ENCODE peak calls at places on chromosomes 5 and 9, in six cellular contexts. O is transverse colon, Z is stomach, E is HepG2, H is H1, V is SK-N-SH. M is an unnamed sample.

GRCh38 chr9:5633243-5633642 is 4.3 kb downstream of the RIC1 start:
- DNase-seq in E (no peak), Z (no peak), H (no peak), V (no peak), O (no peak), M (no peak)

GRCh38 chr9:37925786-37926736 is 22.1 kb upstream of the SLC25A51 start:
- DNase-seq in V (no peak), H (no peak), O (no peak), E (no peak), Z (no peak), M (no peak)

GRCh38 chr9:38263534-38263933 is 129.0 kb upstream of the ALDH1B1 start:
- DNase-seq in O (no peak), Z (no peak), H (no peak), V (no peak), E (peak), M (no peak)

GRCh38 chr5:147458581-147458980 is 51.3 kb downstream of the DPYSL3 start:
- DNase-seq in H (no peak), Z (no peak), E (no peak), V (no peak), O (no peak), M (no peak)

GRCh38 chr5:114789773-114790402 is 379.8 kb downstream of the TRIM36 start:
- DNase-seq in V (peak), E (peak), H (no peak), O (no peak), Z (no peak), M (no peak)

GRCh38 chr9:127858041-127858512 is 3.6 kb upstream of the ENG start:
- DNase-seq in E (no peak), O (no peak), H (no peak), Z (no peak), V (peak), M (no peak)

GRCh38 chr5:179321206-179321987 is 23.9 kb downstream of the ADAMTS2 start:
- DNase-seq in H (no peak), E (no peak), Z (no peak), O (no peak), V (no peak), M (peak)

GRCh38 chr5:179769796-179770195 is 24.0 kb upstream of the LTC4S start:
- DNase-seq in H (no peak), Z (no peak), V (no peak), O (no peak), E (no peak), M (no peak)

GRCh38 chr5:133773247-133774202 is 161.2 kb upstream of the FSTL4 start:
- DNase-seq in V (no peak), H (no peak), Z (no peak), O (no peak), E (no peak), M (no peak)

GRCh38 chr5:8788246-8788645 is 757.6 kb downstream of the SEMA5A start:
- DNase-seq in V (no peak), Z (no peak), E (no peak), O (no peak), H (no peak), M (no peak)

GRCh38 chr9:111961575-111961974 is 65.0 kb downstream of the UGCG start:
- DNase-seq in H (no peak), E (no peak), V (no peak), O (no peak), Z (peak), M (no peak)

GRCh38 chr9:84493284-84493947 is 152.9 kb upstream of the SLC28A3 start:
- DNase-seq in H (peak), V (no peak), E (no peak), Z (no peak), O (no peak), M (peak)

GRCh38 chr9:100087218-100087617 is 11.6 kb downstream of the ERP44 start:
- DNase-seq in O (no peak), Z (no peak), E (no peak), H (no peak), V (no peak), M (no peak)

GRCh38 chr5:17694922-17695321 is 60.7 kb downstream of the TAF11L14 start:
- DNase-seq in V (no peak), Z (no peak), O (no peak), H (no peak), E (no peak), M (no peak)

GRCh38 chr5:10567781-10568321 is 4.0 kb downstream of the ANKRD33B start:
- DNase-seq in H (no peak), Z (no peak), O (no peak), V (no peak), E (no peak), M (peak)

GRCh38 chr9:13267743-13268142 is 11.7 kb downstream of the MPDZ start:
- DNase-seq in V (no peak), H (no peak), Z (no peak), E (no peak), O (no peak), M (no peak)

GRCh38 chr5:29114331-29114768 is 2076.0 kb upstream of the CDH9 start:
- DNase-seq in H (no peak), E (no peak), Z (no peak), O (no peak), V (no peak), M (no peak)

GRCh38 chr9:130333041-130334040 is 67.8 kb downstream of the HMCN2 start:
- DNase-seq in O (no peak), Z (no peak), H (no peak), V (peak), E (no peak), M (peak)

GRCh38 chr5:107535849-107536248 is 134.9 kb downstream of the EFNA5 start:
- DNase-seq in O (no peak), V (no peak), Z (no peak), E (no peak), H (no peak), M (no peak)

GRCh38 chr9:12056874-12057273 is 636.3 kb upstream of the TYRP1 start:
- DNase-seq in E (no peak), Z (no peak), H (no peak), O (no peak), V (no peak), M (no peak)

GRCh38 chr5:60959156-60959555 is 14.2 kb downstream of the NDUFAF2 start:
- DNase-seq in O (no peak), H (no peak), V (peak), Z (no peak), E (no peak), M (no peak)

GRCh38 chr9:113349434-113350337 is at the start of gene BSPRY:
- DNase-seq in Z (peak), V (peak), E (no peak), H (peak), O (peak), M (no peak)
- TF ChIP-seq EP300 in Z (no peak), V (no peak), E (no peak), H (no peak), O (no peak), M (no peak)

GRCh38 chr9:98318834-98319478 is 63.5 kb upstream of the TBC1D2 start:
- DNase-seq in O (no peak), V (no peak), E (no peak), Z (no peak), H (no peak), M (no peak)
- TF ChIP-seq POLR2AphosphoS5 in O (no peak), V (no peak), E (no peak), Z (no peak), H (no peak), M (no peak)

DNA sequence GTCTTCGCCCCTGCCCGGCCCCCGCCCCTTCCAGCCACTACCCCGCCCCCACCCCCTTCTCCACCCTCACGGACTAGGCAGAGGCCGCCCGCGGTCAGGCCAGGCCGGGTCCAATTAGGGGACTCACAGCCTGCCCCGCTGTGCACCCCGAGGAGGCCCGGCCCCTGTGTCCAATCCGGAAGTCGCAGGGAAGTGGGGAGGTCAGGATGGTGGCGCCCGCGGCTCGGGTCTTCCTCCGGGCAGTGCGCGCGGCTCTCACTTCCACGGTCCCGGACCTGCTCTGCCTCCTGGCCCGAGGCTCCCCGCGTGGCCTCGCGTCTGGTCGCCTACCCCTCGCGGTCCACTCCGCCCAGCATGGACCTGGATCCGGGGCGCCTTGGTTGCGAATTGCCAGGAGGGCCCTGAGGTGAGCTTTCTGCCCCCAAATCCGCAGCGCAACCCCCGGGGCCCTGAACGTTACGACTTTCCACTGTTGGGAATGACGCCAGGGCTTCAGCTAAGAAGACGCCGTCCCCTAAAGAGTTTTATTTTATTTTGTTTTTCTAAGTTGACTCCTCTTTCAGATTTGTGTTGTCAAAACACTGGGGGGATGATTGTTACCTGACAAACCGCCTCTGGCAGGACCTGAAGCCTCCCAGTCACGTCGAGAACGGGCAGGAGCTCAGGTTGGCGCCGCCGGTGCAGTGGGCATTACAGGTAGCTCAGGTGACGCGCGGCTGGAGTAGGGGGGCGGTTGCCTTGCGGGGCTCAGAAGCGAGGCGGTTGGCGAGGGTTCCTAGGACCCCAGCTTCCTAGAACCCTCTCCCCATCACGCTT is 790 bp upstream of the IRX2 start:
- DNase-seq in V (no peak), H (peak), Z (peak), E (no peak), O (no peak), M (no peak)
- H3K4me3 ChIP-seq in V (no peak), H (peak), Z (peak), E (no peak), O (peak), M (peak)

GRCh38 chr5:39076101-39076756 is 2.0 kb upstream of the RICTOR start:
- DNase-seq in O (no peak), H (no peak), E (no peak), Z (no peak), V (no peak), M (no peak)

GRCh38 chr5:39073759-39074008 is 515 bp downstream of the RICTOR start:
- DNase-seq in E (no peak), H (no peak), V (no peak), O (no peak), Z (no peak), M (peak)

GRCh38 chr5:39076757-39077475 is 2.7 kb upstream of the RICTOR start:
- DNase-seq in E (no peak), O (no peak), V (no peak), H (no peak), Z (no peak), M (no peak)

GRCh38 chr5:39072915-39073758 is 1.1 kb downstream of the RICTOR start:
- DNase-seq in H (peak), V (peak), E (peak), Z (peak), O (peak), M (no peak)

GRCh38 chr5:39074009-39074886 is at the start of gene RICTOR:
- DNase-seq in Z (peak), V (peak), O (peak), H (peak), E (peak), M (peak)
- TF ChIP-seq EP300 in Z (no peak), V (peak), O (no peak), H (peak), E (no peak), M (no peak)

GRCh38 chr5:150303660-150304411 is 1.1 kb upstream of the ARSI start:
- DNase-seq in Z (no peak), V (no peak), O (no peak), E (no peak), H (no peak), M (peak)

GRCh38 chr5:150301170-150301505 is 1.6 kb downstream of the ARSI start:
- DNase-seq in H (no peak), O (no peak), Z (no peak), E (no peak), V (no peak), M (no peak)

GRCh38 chr5:150301901-150302300 is 804 bp downstream of the ARSI start:
- DNase-seq in H (no peak), E (no peak), Z (no peak), V (no peak), O (no peak), M (no peak)

GRCh38 chr5:150303070-150303595 is 428 bp upstream of the ARSI start:
- DNase-seq in E (no peak), H (no peak), Z (no peak), O (no peak), V (no peak), M (no peak)

GRCh38 chr5:150302301-150303069 is at the start of gene ARSI:
- DNase-seq in H (peak), Z (no peak), O (peak), V (no peak), E (no peak), M (peak)
- TF ChIP-seq POLR2AphosphoS5 in H (no peak), Z (no peak), O (no peak), V (no peak), E (peak), M (no peak)

DNA sequence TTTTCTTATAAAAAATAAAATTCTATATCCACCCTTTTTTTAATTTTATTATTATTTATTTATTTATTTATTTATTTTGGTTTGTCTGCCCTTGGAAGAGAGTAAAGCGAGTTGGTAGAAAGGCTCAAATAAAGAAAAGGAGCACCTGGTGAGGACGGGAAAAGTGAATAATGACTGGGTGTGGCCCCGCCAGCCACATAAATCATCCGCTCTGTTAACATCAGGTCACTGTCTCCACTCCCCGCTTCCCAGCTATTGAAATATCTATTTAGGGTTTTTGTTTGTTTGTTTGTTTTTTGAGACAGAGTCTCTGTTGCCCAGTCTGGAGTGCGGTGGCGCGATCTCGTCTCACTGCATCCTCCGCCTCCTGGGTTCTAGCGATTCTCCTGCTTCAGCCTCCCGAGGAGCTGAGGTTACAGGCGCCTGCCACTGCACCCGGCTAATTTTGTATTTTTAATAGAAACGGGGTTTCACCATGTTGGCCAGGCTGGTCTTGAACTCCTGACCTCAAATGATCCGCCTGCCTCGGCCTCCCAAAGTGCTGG is 844 bp downstream of the POLR3G start:
- DNase-seq in O (peak), H (no peak), E (no peak), V (no peak), Z (no peak), M (no peak)
- H3K4me3 ChIP-seq in O (peak), H (peak), E (peak), V (peak), Z (no peak), M (peak)

GRCh38 chr5:66144074-66144798 is at the start of gene SREK1:
- DNase-seq in H (peak), V (peak), Z (peak), O (peak), E (peak), M (peak)
- TF ChIP-seq EP300 in H (peak), V (no peak), Z (no peak), O (no peak), E (no peak), M (no peak)

DNA sequence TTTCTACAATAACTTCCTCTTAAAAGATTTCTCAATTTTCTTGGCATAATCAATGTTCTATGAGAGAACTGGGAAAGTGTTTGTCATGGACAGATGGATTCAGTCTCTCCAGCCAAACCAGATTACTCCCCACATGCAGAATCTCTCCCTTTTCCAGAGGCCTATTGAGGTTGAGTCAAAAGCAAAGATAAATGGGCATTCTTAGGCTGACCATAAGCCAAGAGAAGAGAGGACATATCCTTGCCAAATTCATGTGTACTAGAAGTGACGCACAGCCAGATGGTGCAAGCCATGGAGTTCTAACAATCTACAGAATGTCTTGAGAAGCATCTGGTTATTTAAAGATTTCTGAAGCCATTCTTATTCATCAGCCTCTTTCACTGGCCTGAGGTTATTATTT is 2115.0 kb downstream of the MAT2B start:
- DNase-seq in H (no peak), O (peak), Z (no peak), E (no peak), V (no peak), M (peak)
- TF ChIP-seq POLR2AphosphoS5 in H (no peak), O (peak), Z (no peak), E (no peak), V (no peak), M (peak)

GRCh38 chr5:32583582-32584232 is 1.6 kb upstream of the SUB1 start:
- DNase-seq in Z (peak), V (no peak), E (no peak), H (no peak), O (peak), M (no peak)

GRCh38 chr5:32585446-32586250 is at the start of gene SUB1:
- DNase-seq in H (peak), V (peak), Z (peak), E (peak), O (peak), M (peak)

GRCh38 chr5:32586251-32586642 is 890 bp downstream of the SUB1 start:
- DNase-seq in Z (no peak), E (no peak), V (no peak), H (no peak), O (no peak), M (no peak)

GRCh38 chr5:32585122-32585445 is 273 bp upstream of the SUB1 start:
- DNase-seq in V (no peak), H (no peak), O (no peak), E (no peak), Z (no peak), M (no peak)

DNA sequence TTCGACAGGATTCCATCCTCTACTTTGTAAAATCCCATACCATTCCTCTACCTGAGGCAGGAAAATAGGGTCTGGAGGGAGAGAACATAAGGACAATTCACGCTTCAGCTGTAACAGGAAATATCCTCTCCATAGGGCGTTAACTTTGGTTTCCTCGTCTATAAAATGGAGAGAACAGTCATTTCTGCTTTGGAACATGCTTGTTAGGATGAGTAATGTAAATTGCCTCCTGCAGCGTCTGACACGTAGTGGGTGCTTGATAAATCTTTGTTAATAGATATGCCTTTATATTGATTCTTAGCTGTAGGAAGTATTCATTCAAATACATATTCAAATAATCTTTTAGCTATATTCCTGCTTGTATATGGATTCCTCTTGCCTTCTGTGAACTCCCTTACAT is 706 bp upstream of the SUB1 start:
- DNase-seq in E (no peak), O (no peak), Z (no peak), H (no peak), V (no peak), M (no peak)
- H3K4me3 ChIP-seq in E (no peak), O (no peak), Z (no peak), H (no peak), V (no peak), M (no peak)

M was measured in sigmoid colon.